ENCODE peak calls at places on chromosomes 2 and 18, in six cellular contexts. X, H, A, Z, J and K are unnamed samples.

GRCh38 chr18:48994044-48994651 is 43.4 kb upstream of the SMAD7 start:
- DNase-seq in J (no peak), X (no peak), Z (peak; percentile 89), H (no peak), A (peak; percentile 55), K (peak; percentile 87)

GRCh38 chr18:9631814-9632496 is 17.6 kb upstream of the PPP4R1 start:
- DNase-seq in Z (peak; percentile 93), X (no peak), J (no peak), A (no peak), H (peak; percentile 64), K (peak; percentile 85)

GRCh38 chr2:50769416-50769815 is 262.5 kb downstream of the NRXN1 start:
- DNase-seq in A (no peak), Z (no peak), J (peak; percentile 59), H (no peak), X (no peak), K (no peak)

GRCh38 chr18:3329871-3330270 is 67.9 kb downstream of the MYL12B start:
- DNase-seq in H (no peak), X (no peak), A (no peak), Z (no peak), J (no peak), K (no peak)

GRCh38 chr2:8058652-8059051 is 623.2 kb upstream of the ID2 start:
- DNase-seq in Z (no peak), J (no peak), X (no peak), H (no peak), A (no peak), K (no peak)

GRCh38 chr2:199764273-199764800 is 86.7 kb downstream of the FTCDNL1 start:
- DNase-seq in A (no peak), H (no peak), Z (no peak), J (no peak), X (no peak), K (no peak)

GRCh38 chr2:71927757-71928715 is 219.6 kb downstream of the CYP26B1 start:
- DNase-seq in A (no peak), H (no peak), X (no peak), Z (peak; percentile 46), J (peak; percentile 13), K (no peak)

GRCh38 chr18:80136679-80137078 is 27.6 kb downstream of the ADNP2 start:
- DNase-seq in J (peak; percentile 43), H (no peak), A (no peak), X (no peak), Z (no peak), K (no peak)

GRCh38 chr2:25247792-25248512 is 79.6 kb upstream of the POMC start:
- DNase-seq in J (no peak), H (no peak), Z (no peak), A (no peak), X (no peak), K (no peak)

GRCh38 chr2:176156959-176157498 is at the start of gene HOXD3:
- DNase-seq in H (no peak), X (no peak), J (peak; percentile 46), Z (no peak), A (no peak), K (peak; percentile 39)

DNA sequence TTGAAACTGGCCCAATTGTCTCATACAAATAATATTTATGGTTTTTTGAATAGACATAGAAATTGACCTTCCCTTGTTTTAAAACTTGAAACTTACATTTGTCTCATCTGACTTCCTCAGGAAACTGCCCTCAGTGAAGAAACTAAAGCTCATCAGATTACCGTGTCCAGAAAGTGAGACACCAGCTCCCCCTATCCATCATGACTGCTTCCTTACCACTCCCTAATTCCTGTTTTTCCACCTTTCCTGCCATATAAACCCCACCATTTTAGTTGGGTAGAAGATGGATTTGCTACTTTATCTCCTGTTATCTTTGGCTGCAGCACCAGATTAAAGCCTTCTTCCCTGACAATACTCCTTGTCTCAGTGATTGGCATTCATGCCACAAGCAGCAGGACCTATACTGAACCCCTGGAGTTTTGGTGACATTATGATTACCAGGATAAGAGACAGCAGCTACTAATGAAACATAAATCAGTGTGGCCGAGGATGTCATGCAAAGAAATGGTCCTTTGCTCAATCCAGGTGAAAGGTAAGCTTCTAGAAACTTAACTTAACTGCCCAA is 1627.6 kb upstream of the ZEB2 start:
- DNase-seq in J (peak; percentile 36), H (no peak), Z (no peak), A (no peak), X (no peak), K (no peak)
- TF ChIP-seq CTCF in J (peak; percentile 14), H (no peak), Z (no peak), A (no peak), X (no peak), K (no peak)

GRCh38 chr18:26383454-26384270 is 157.4 kb downstream of the TAF4B start:
- DNase-seq in X (peak; percentile 16), A (no peak), H (peak; percentile 15), Z (peak; percentile 73), J (no peak), K (peak; percentile 66)
- TF ChIP-seq CTCF in X (peak; percentile 79), A (peak; percentile 83), H (peak; percentile 71), Z (peak; percentile 76), J (peak; percentile 91), K (peak; percentile 90)

GRCh38 chr2:55159037-55159651 is 72.9 kb downstream of the CLHC1 start:
- DNase-seq in J (no peak), H (no peak), A (peak; percentile 51), Z (no peak), X (no peak), K (no peak)

GRCh38 chr2:55156326-55156725 is 75.8 kb downstream of the CLHC1 start:
- DNase-seq in A (no peak), Z (peak; percentile 48), J (no peak), X (no peak), H (no peak), K (peak; percentile 85)

GRCh38 chr2:55158111-55158814 is 73.8 kb downstream of the CLHC1 start:
- DNase-seq in X (no peak), Z (no peak), H (no peak), J (peak; percentile 49), A (no peak), K (no peak)

GRCh38 chr2:55155764-55156221 is 76.3 kb downstream of the CLHC1 start:
- DNase-seq in J (no peak), X (no peak), Z (peak; percentile 53), H (no peak), A (no peak), K (peak; percentile 91)

DNA sequence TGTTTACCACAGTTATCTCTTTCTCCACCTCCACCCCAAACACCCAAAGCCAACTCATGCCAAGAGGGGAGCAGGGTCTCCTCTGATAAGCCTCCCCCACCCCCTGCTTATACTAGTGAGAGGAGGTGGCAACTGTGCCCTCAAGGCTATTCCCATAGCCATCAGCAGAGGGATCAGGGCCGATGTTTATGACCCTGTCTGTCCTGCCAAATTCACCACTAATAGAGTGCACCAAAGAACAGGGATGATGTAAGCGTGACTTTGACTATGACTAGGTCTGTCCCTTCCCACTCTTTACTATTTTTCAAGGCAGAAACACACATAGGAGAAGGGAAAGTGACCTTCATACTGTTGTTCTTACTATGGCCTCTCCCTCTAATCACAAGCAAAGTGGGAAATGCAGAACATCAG is 74.6 kb downstream of the CLHC1 start:
- DNase-seq in J (peak; percentile 59), Z (peak; percentile 84), A (no peak), H (no peak), X (no peak), K (peak; percentile 58)
- TF ChIP-seq CTCF in J (peak; percentile 60), Z (peak; percentile 26), A (peak; percentile 5), H (no peak), X (no peak), K (peak; percentile 27)

DNA sequence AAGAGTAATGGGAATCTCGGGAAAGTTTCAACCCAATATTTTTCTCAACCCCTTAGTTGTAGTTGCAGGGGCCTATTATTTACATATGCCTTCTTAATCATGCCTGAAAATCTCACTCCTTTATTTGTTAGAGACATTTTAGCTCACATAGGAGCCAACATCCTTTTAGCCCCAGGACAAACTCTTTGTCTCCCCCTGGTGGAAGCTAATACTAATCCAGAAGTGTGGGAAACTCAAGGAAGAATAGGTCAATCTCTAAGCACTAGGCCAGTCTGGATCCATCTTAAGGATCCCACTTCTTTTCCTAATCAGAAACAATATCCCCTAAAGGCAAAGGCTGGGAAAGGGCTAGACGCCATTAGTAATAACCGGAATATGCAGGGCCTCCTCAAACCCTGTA is 550.9 kb upstream of the PKDCC start:
- DNase-seq in X (no peak), A (no peak), H (no peak), Z (no peak), J (no peak), K (no peak)
- TF ChIP-seq CTCF in X (no peak), A (no peak), H (peak; percentile 30), Z (peak; percentile 27), J (peak; percentile 46), K (peak; percentile 25)